ENCODE peak calls at places on chromosomes 7 and 10, in six cellular contexts. D is heart left ventricle, Z is H54, C is IMR-90, A is A549, P is uterus. O is an unnamed sample.

GRCh38 chr7:80500325-80500724 is 11.5 kb downstream of the GNAT3 start:
- DNase-seq in D (no peak), Z (no peak), C (no peak), A (no peak), P (no peak), O (no peak)

GRCh38 chr10:94264085-94264484 is 98.7 kb downstream of the NOC3L start:
- DNase-seq in D (no peak), Z (no peak), C (no peak), A (no peak), P (no peak), O (no peak)

GRCh38 chr7:18647602-18648001 is 152.1 kb downstream of the HDAC9 start:
- DNase-seq in D (no peak), Z (no peak), C (no peak), A (no peak), P (no peak), O (no peak)

GRCh38 chr10:78684954-78685353 is 383.8 kb upstream of the ZMIZ1 start:
- DNase-seq in D (no peak), Z (no peak), C (no peak), A (no peak), P (no peak), O (no peak)

GRCh38 chr7:924541-925231 is 29.8 kb downstream of the ADAP1 start:
- DNase-seq in D (peak), Z (peak), C (peak), A (no peak), P (peak), O (peak)

GRCh38 chr10:66277481-66277880 is 648.4 kb upstream of the LRRTM3 start:
- DNase-seq in D (no peak), Z (no peak), C (no peak), A (no peak), P (no peak), O (no peak)

GRCh38 chr7:70380315-70381027 is 751.5 kb upstream of the GALNT17 start:
- DNase-seq in D (peak), Z (no peak), C (no peak), A (no peak), P (peak), O (no peak)

GRCh38 chr10:77788496-77789010 is 138.0 kb downstream of the DLG5 start:
- DNase-seq in D (no peak), Z (no peak), C (no peak), A (no peak), P (no peak), O (no peak)

GRCh38 chr10:85657478-85658113 is 709.0 kb downstream of the GRID1 start:
- DNase-seq in D (no peak), Z (no peak), C (no peak), A (no peak), P (no peak), O (no peak)

GRCh38 chr10:30056281-30056680 is 3.1 kb downstream of the JCAD start:
- DNase-seq in D (no peak), Z (no peak), C (peak), A (no peak), P (no peak), O (no peak)

GRCh38 chr7:76358478-76359110 is at the start of gene YWHAG:
- DNase-seq in D (peak), Z (peak), C (peak), A (peak), P (peak), O (peak)

GRCh38 chr7:5519515-5519928 is 95.9 kb upstream of the TNRC18 start:
- DNase-seq in D (no peak), Z (no peak), C (no peak), A (no peak), P (no peak), O (no peak)

GRCh38 chr10:653991-654646 is 35.3 kb downstream of the DIP2C start:
- DNase-seq in D (no peak), Z (no peak), C (peak), A (no peak), P (no peak), O (no peak)

GRCh38 chr10:10865303-10865702 is 152.4 kb upstream of the CELF2 start:
- DNase-seq in D (no peak), Z (no peak), C (peak), A (no peak), P (no peak), O (no peak)

GRCh38 chr10:91597397-91597881 is 35.4 kb downstream of the PPP1R3C start:
- DNase-seq in D (no peak), Z (no peak), C (peak), A (peak), P (no peak), O (no peak)

GRCh38 chr10:62811159-62811875 is 4.8 kb downstream of the EGR2 start:
- DNase-seq in D (no peak), Z (no peak), C (no peak), A (no peak), P (no peak), O (no peak)

GRCh38 chr7:54704851-54705250 is 54.2 kb downstream of the SEC61G start:
- DNase-seq in D (no peak), Z (no peak), C (no peak), A (no peak), P (no peak), O (no peak)

GRCh38 chr10:93420091-93420490 is 62.0 kb downstream of the MYOF start:
- DNase-seq in D (no peak), Z (no peak), C (peak), A (no peak), P (peak), O (no peak)

GRCh38 chr7:139777304-139777890 is 401 bp downstream of the HIPK2 start:
- DNase-seq in D (peak), Z (no peak), C (no peak), A (no peak), P (peak), O (no peak)

GRCh38 chr7:80047856-80048459 is 86.7 kb upstream of the GNAI1 start:
- DNase-seq in D (no peak), Z (no peak), C (peak), A (no peak), P (no peak), O (no peak)

GRCh38 chr7:70417061-70417655 is 714.8 kb upstream of the GALNT17 start:
- DNase-seq in D (no peak), Z (no peak), C (no peak), A (no peak), P (no peak), O (no peak)

GRCh38 chr10:110300486-110300986 is 4.2 kb downstream of the SMNDC1 start:
- DNase-seq in D (no peak), Z (no peak), C (no peak), A (no peak), P (no peak), O (no peak)

GRCh38 chr7:35253680-35254495 is at the start of gene TBX20:
- DNase-seq in D (peak), Z (no peak), C (peak), A (peak), P (no peak), O (no peak)

GRCh38 chr7:134513169-134513752 is 14.1 kb upstream of the AKR1B10 start:
- DNase-seq in D (no peak), Z (peak), C (peak), A (peak), P (no peak), O (no peak)

GRCh38 chr7:47610506-47611044 is 28.7 kb upstream of the TNS3 start:
- DNase-seq in D (peak), Z (no peak), C (peak), A (peak), P (peak), O (no peak)

GRCh38 chr7:156368053-156368452 is 272.5 kb upstream of the RNF32 start:
- DNase-seq in D (no peak), Z (no peak), C (no peak), A (no peak), P (no peak), O (no peak)
- TF ChIP-seq POLR2A in D (no peak), Z (no peak), C (no peak), A (no peak), P (no peak), O (no peak)

DNA sequence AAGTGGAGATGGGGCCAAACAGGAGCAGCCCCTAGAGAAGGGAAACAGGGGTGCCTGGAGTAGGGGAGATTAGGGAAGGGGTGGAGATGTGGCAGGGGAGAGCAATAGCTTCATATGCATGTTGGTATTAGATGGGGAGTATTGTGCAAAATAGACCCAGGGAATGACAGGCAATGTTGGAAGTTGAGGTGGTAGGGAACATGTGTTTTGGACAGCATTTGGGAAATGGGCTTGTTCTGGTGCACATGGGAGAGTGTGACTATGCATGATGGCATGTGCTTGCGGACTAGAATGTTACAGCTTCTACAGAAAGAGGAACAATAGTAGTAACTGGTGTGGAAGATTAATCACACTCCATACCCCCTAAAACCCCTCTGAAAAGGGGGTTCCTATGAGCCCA is 10.4 kb downstream of the PAX2 start:
- DNase-seq in D (no peak), Z (no peak), C (no peak), A (no peak), P (no peak), O (no peak)
- TF ChIP-seq POLR2A in D (no peak), Z (no peak), C (no peak), A (no peak), P (no peak), O (no peak)

GRCh38 chr7:83159731-83160130 is 3.0 kb downstream of the PCLO start:
- DNase-seq in D (no peak), Z (no peak), C (no peak), A (no peak), P (no peak), O (no peak)

GRCh38 chr7:83161186-83161585 is 1.5 kb downstream of the PCLO start:
- DNase-seq in D (no peak), Z (no peak), C (no peak), A (no peak), P (no peak), O (no peak)

GRCh38 chr7:83166781-83167180 is 4.1 kb upstream of the PCLO start:
- DNase-seq in D (no peak), Z (no peak), C (no peak), A (no peak), P (no peak), O (no peak)

GRCh38 chr7:83161851-83162401 is 758 bp downstream of the PCLO start:
- DNase-seq in D (no peak), Z (no peak), C (no peak), A (no peak), P (no peak), O (no peak)

GRCh38 chr7:83162402-83163256 is at the start of gene PCLO:
- DNase-seq in D (peak), Z (peak), C (peak), A (peak), P (peak), O (peak)
- TF ChIP-seq POLR2A in D (no peak), Z (peak), C (no peak), A (peak), P (peak), O (no peak)

GRCh38 chr7:135601182-135601581 is 43.5 kb downstream of the NUP205 start:
- DNase-seq in D (no peak), Z (no peak), C (peak), A (no peak), P (no peak), O (no peak)
- TF ChIP-seq POLR2A in D (no peak), Z (no peak), C (no peak), A (no peak), P (no peak), O (no peak)

DNA sequence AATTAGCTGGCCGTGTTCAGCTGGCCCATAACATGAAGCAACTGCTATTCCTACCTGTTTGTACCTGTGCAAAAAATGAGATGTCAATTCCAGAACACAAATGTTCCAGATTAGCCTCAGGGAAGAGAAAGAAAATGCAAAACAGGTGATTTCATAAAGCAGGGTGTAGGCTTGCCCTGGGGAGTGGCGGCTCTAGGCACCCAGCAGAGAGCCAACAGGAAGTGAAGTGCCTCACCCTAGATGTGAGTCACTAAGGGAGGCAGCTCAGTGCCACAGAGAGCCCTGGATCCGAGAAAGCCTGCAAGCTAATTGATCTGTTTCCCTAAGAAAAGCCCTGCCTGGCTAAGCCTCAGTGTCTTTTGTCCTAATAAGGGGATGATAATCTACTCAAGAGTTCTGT is 240.0 kb downstream of the ARHGAP21 start:
- DNase-seq in D (no peak), Z (peak), C (peak), A (peak), P (no peak), O (no peak)
- TF ChIP-seq POLR2A in D (no peak), Z (no peak), C (no peak), A (no peak), P (no peak), O (no peak)

GRCh38 chr10:3786295-3786981 is 1.4 kb upstream of the KLF6 start:
- DNase-seq in D (peak), Z (no peak), C (peak), A (peak), P (no peak), O (no peak)
- TF ChIP-seq POLR2A in D (no peak), Z (peak), C (peak), A (peak), P (no peak), O (no peak)

GRCh38 chr10:59907537-59907917 is 1.2 kb upstream of the CCDC6 start:
- DNase-seq in D (no peak), Z (no peak), C (no peak), A (no peak), P (no peak), O (no peak)

GRCh38 chr10:59908808-59909143 is 2.4 kb upstream of the CCDC6 start:
- DNase-seq in D (no peak), Z (no peak), C (no peak), A (no peak), P (no peak), O (no peak)

GRCh38 chr10:59905735-59906416 is 480 bp downstream of the CCDC6 start:
- DNase-seq in D (peak), Z (no peak), C (no peak), A (no peak), P (no peak), O (no peak)

GRCh38 chr10:59906417-59907202 is at the start of gene CCDC6:
- DNase-seq in D (peak), Z (peak), C (peak), A (peak), P (peak), O (peak)

DNA sequence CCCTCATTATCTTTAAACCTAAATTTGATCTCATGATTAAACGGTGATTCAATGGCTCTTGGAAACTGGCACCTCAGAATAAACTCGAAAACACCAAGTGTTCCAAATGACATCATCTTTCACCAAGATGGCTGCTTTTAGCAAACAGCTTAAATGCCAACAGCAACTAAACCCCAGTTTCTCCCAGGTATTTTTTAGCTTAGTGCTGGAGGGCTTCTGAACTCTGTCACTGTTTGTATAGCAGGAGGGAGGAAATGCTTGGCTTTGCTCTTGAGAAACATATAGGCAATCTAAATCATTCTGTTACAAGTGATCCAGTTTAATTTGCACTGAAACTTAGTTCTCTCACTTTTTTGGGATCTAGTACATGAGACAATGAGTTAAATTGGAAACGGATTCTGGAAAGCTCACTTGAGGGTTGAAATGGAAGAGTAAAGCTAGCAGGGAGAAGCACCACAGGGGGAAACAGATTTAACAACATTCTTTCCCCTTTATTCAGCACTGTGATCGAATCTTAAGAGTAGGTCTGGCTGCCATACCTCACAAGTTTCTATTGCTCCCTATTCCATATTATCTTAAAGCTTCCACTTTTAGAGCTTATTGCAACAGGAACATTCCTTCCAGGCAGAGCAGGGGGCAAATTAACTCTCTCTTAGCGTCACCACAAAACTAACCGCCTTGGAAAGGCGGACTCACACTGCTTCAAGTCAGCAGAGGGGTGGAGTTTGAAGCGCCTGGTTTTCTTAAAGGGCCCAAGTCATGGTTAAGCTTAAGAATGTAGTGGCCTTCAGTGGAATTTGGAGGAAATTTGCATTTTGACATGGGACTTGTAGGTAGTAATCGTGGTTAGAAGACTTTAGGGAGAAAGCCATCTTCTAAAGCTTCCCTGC is 1.8 kb upstream of the CCDC6 start:
- DNase-seq in D (no peak), Z (peak), C (peak), A (peak), P (peak), O (peak)
- TF ChIP-seq POLR2A in D (no peak), Z (no peak), C (no peak), A (peak), P (peak), O (peak)

DNA sequence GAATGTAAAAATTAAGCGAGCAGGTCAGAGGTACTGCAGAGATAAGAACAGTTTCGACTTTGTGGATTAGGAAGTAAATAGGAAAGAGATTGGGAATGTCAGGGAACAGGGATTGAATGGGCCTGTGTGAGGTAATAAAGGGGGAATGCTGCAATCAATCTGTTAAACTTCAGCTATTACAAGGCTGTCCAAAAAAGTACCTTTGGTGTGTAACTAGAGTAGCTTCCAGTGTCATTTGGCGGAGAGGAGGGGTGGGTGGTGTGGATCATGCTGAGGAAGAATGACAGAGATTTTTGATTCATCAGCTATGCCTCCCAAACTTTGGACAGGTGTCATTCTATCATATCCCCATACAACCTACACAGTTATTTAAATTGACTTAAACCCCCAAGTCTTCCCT is 128.2 kb upstream of the RHEB start:
- DNase-seq in D (no peak), Z (no peak), C (no peak), A (no peak), P (no peak), O (no peak)
- TF ChIP-seq POLR2A in D (no peak), Z (no peak), C (no peak), A (no peak), P (no peak), O (no peak)

DNA sequence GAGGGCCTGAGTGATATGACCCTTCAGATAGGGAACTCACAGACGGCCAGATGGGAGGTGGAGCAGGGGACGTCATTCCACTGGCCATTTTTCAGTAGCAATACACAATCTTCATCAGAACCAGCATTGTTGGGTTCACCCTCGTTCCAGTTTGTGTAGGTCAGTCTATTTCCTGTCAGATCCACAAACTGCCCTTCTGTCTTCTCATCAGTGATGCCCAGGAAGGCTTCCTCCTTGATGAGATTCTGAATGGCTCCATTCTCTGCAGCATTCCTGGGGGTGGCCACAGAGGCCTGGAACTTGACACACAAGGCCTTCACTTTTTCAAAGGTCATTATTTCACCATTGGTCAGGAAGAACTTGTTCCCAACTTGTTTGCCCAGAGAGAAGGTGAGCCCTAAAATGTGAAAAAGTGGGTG is 4.5 kb downstream of the MBL2 start:
- DNase-seq in D (no peak), Z (no peak), C (no peak), A (no peak), P (no peak), O (no peak)
- TF ChIP-seq POLR2A in D (no peak), Z (no peak), C (no peak), A (no peak), P (no peak), O (no peak)

DNA sequence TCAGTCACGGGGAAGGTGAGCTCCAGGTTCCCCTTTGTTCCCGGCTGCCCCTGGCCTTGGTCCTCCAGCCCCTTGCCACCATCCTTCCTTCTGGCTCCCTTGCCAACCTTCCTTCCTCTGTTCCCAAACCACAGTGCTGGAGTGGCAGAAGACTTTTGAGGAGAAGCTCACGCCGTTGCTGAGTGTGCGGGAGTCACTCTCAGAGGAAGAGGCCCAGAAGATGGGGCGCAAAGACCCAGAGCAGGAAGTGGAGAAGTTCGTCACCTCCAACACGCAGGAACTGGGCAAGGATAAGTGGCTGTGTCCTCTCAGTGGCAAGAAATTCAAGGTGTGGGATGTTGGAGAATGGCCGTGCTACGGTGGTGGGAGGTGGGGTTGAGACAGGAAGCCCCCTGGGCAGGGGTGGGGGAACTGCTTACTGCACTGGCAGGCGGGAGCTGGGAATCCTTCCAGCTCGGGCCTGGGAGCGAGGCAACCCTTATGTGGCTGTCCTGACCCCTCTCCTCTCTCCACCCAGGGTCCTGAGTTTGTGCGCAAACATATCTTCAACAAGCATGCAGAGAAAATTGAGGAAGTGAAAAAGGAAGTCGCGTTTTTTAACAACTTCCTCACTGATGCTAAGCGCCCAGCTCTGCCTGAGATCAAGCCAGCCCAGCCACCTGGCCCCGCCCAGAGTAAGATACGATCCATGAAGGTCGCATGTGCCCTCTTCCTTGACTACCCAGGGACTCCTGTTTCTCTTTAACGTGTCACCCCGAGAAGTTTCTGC is 2.1 kb downstream of the UFSP1 start:
- DNase-seq in D (no peak), Z (no peak), C (no peak), A (no peak), P (no peak), O (no peak)
- TF ChIP-seq POLR2A in D (no peak), Z (no peak), C (no peak), A (peak), P (no peak), O (no peak)

O was measured in gastrocnemius medialis.